ENCODE peak calls at places on chromosomes 5 and 9, in four cellular contexts. P is fibroblast of lung, W is HepG2, D is heart right ventricle. Y is an unnamed sample.

GRCh38 chr9:118985851-118986250 is 383.4 kb downstream of the BRINP1 start:
- DNase-seq in P (no peak), W (no peak), D (no peak), Y (no peak)

GRCh38 chr9:74846771-74847170 is 41.0 kb downstream of the TRPM6 start:
- DNase-seq in P (peak; percentile 4), W (peak; percentile 4), D (no peak), Y (no peak)

GRCh38 chr5:83513491-83513890 is 41.9 kb downstream of the VCAN start:
- DNase-seq in P (peak; percentile 66), W (no peak), D (no peak), Y (no peak)

GRCh38 chr5:105639068-105639467 is 2031.7 kb downstream of the EFNA5 start:
- DNase-seq in P (no peak), W (peak; percentile 0), D (no peak), Y (no peak)

GRCh38 chr5:85340790-85341189 is 956.1 kb upstream of the EDIL3 start:
- DNase-seq in P (no peak), W (no peak), D (no peak), Y (no peak)

GRCh38 chr9:24939099-24939850 is 393.6 kb upstream of the IZUMO3 start:
- DNase-seq in P (no peak), W (no peak), D (no peak), Y (no peak)

GRCh38 chr9:82376677-82377232 is 388.2 kb downstream of the SPATA31D1 start:
- DNase-seq in P (no peak), W (no peak), D (no peak), Y (no peak)

GRCh38 chr5:52725781-52726180 is 61.9 kb upstream of the ITGA1 start:
- DNase-seq in P (peak; percentile 9), W (no peak), D (peak; percentile 74), Y (no peak)

GRCh38 chr5:103112910-103113309 is 7.0 kb downstream of the GIN1 start:
- DNase-seq in P (no peak), W (no peak), D (no peak), Y (no peak)

DNA sequence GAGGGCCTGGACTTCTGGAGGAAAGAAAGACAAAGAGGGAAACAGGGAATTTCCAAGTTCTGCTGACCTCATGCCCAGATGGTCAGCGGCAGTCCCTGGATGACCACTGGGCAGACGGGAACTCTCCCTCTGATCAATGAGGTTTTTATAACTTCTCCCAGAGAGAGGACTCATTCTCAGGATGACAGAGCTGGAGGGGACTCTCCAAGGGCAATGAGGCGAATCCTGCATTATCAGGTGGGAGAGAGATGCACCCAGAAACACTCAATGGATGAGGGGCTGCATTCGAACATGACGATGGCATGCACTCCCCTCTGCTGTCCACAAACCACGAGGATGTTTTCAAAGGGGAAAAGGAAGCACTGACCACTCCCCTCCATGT is 12.7 kb downstream of the TNIP1 start:
- DNase-seq in P (no peak), W (no peak), D (no peak), Y (no peak)
- H3K27ac ChIP-seq in P (no peak overlapping the region), W (no peak overlapping the region), D (peak overlapping the region; percentile 83), Y (no peak overlapping the region)

DNA sequence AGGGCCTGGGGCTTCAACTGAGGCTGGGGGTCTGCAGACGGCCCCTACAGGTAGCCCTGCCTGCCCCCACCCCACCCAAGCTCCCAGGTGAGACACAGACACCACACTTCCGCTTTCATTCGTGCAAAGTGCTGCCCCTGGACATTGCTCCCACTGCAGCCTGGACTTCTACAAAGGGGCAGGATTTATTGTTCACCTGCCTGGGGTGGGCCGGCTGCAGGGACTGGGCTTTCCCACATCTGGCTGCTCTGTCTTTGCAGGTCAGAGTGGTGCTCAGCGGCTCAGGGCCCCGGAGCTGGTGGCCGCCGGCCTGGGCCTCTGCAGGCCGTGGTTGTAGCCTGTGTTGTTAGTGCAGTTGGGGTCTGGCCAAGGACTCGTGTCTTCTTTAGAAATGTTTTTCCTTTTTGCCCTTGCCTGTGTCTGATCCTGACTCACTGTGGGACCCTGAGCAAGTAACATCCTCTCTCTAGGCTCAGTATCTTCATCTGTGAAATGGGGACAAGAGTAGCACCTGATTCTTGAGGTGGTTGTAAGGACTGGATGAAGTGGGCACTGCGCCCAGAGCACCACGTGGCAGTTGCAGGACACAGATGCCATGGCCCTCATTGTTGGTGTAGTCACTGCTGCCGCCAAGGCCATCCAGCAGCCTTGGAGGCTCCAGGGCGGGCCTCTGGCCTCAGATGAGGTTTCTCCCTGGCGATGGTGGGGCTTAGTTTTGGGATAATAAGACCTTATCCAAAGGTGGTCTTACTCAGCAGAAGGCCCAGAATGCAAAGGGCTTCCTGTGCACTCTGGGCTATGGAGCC is 143.9 kb downstream of the CACNA1B start:
- DNase-seq in P (no peak), W (no peak), D (no peak), Y (no peak)
- H3K27ac ChIP-seq in P (no peak overlapping the region), W (no peak overlapping the region), D (no peak overlapping the region), Y (no peak overlapping the region)

DNA sequence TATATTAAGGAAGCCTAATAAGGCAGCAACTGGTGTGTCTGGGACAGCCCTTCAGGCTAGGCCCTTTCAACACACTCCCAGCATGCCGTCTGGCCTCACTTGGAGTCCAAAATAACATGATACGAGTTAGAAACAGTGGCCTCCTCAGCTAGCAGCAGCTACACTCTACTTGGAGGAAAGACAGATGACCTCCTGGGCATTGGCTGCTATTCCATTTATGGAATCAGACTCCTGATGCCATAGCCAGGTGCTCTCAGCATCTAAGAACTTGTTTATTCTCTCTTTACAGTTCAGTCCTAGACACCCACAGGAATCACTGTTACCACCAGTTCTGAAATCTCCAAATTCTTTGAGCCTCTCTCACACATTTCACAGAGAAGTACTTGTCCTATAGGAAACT is 31.8 kb downstream of the RUSC2 start:
- DNase-seq in P (peak; percentile 96), W (no peak), D (no peak), Y (no peak)
- H3K27ac ChIP-seq in P (peak overlapping the region; percentile 26), W (no peak overlapping the region), D (peak overlapping the region; percentile 70), Y (no peak overlapping the region)

GRCh38 chr9:128390150-128390812 is 19.1 kb downstream of the URM1 start:
- DNase-seq in P (no peak), W (no peak), D (no peak), Y (no peak)
- H3K27ac ChIP-seq in P (no peak overlapping the region), W (no peak overlapping the region), D (no peak overlapping the region), Y (peak overlapping the region; percentile 98)

GRCh38 chr5:88879724-88880123 is 3.3 kb downstream of the MEF2C start:
- DNase-seq in P (no peak), W (no peak), D (no peak), Y (no peak)

GRCh38 chr5:88876714-88877113 is 6.3 kb downstream of the MEF2C start:
- DNase-seq in P (no peak), W (no peak), D (no peak), Y (no peak)

GRCh38 chr5:88875609-88876234 is 7.3 kb downstream of the MEF2C start:
- DNase-seq in P (no peak), W (no peak), D (no peak), Y (no peak)

GRCh38 chr5:88878976-88879375 is 4.0 kb downstream of the MEF2C start:
- DNase-seq in P (no peak), W (no peak), D (no peak), Y (no peak)

DNA sequence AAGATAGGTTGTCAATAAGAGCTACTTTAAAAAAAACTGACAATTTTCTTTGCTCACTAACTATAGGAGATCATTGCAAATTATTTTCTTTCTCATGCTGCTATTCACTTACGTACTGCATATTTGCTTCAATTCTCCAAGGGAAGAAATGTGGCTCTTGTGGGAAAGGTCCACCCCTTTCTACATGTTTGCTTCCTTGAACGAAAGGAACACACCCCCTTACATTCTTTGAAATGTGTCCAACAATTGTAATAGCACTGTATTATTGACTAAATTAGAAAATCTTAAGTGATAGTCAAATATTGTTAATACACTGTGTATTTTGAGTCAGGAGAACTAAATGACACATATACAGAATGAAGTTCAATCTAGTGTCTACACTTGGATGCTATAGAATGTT is 5.2 kb downstream of the MEF2C start:
- DNase-seq in P (no peak), W (no peak), D (no peak), Y (no peak)
- H3K27ac ChIP-seq in P (peak overlapping the region; percentile 42), W (no peak overlapping the region), D (peak overlapping the region; percentile 92), Y (no peak overlapping the region)

DNA sequence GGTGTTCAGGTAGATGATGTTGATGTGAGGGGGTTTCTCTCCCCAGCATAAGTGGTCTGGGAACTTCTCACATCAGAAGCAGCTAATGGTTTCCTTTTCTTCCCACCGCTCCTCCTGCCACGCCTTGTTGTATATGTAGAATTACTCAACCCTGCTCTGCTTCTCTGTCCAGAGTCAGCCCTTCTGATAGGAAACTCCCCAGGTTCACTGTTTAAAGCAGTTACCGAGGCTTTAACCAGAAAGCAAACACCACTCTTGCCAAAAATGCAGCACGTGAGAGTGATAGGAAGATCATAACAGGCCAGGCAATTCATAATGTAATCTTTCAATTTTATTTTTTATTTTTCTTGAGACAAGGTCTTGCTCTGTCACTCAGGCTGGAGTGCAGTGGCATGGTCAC is 10.5 kb upstream of the TMEM252 start:
- DNase-seq in P (no peak), W (no peak), D (no peak), Y (no peak)
- H3K27ac ChIP-seq in P (no peak overlapping the region), W (no peak overlapping the region), D (no peak overlapping the region), Y (no peak overlapping the region)

GRCh38 chr9:87594662-87595061 is 97.0 kb downstream of the DAPK1 start:
- DNase-seq in P (no peak), W (no peak), D (no peak), Y (no peak)

GRCh38 chr9:87592554-87593394 is 95.1 kb downstream of the DAPK1 start:
- DNase-seq in P (peak; percentile 79), W (no peak), D (peak; percentile 58), Y (no peak)

GRCh38 chr9:87596862-87597261 is 99.2 kb downstream of the DAPK1 start:
- DNase-seq in P (no peak), W (no peak), D (peak; percentile 37), Y (no peak)

GRCh38 chr9:87595605-87596004 is 97.9 kb downstream of the DAPK1 start:
- DNase-seq in P (no peak), W (no peak), D (no peak), Y (no peak)

GRCh38 chr9:87594218-87594617 is 96.6 kb downstream of the DAPK1 start:
- DNase-seq in P (peak; percentile 74), W (no peak), D (no peak), Y (no peak)
- H3K27ac ChIP-seq in P (no peak overlapping the region), W (no peak overlapping the region), D (peak overlapping the region; percentile 80), Y (no peak overlapping the region)

GRCh38 chr5:1799110-1799601 is 481 bp downstream of the MRPL36 start:
- DNase-seq in P (peak; percentile 16), W (peak; percentile 77), D (no peak), Y (no peak)
- H3K27ac ChIP-seq in P (peak overlapping the region; percentile 72), W (peak overlapping the region; percentile 83), D (peak overlapping the region; percentile 95), Y (no peak overlapping the region)

DNA sequence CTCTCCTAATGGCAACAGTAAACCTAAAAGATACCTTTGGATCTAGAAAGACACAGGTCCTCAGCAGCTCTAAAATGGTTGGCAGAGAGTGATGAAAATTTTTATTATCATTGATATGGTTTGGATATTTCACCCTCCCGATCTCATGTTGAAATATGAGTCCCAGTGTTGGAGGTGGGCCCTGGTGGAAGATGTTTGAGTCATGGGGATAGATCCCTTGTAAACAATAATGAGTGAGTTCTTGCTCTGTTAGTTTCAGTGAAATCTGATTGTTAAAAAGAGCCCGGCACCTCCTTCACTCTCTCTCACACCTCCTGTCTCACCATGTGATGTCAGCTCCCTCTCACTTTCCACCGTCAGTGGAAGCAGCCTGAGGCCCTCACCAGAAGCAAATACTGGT is 117.7 kb downstream of the FRMD3 start:
- DNase-seq in P (no peak), W (no peak), D (no peak), Y (no peak)
- H3K27ac ChIP-seq in P (no peak overlapping the region), W (no peak overlapping the region), D (no peak overlapping the region), Y (no peak overlapping the region)